ENCODE peak calls at places on chromosomes 7 and 10, in four cellular contexts. One of them, this sample, is unnamed.

GRCh38 chr7:56175784-56176183 is 59.6 kb upstream of the NUPR2 start:
- DNase-seq in mucosa of descending colon: no peak
- DNase-seq in A549: no peak
- DNase-seq in PC-9: no peak
- DNase-seq in this sample: no peak

GRCh38 chr7:152402384-152403250 is 33.2 kb downstream of the KMT2C start:
- DNase-seq in mucosa of descending colon: no peak
- DNase-seq in A549: no peak
- DNase-seq in PC-9: peak
- DNase-seq in this sample: no peak

GRCh38 chr10:89588671-89589070 is 53.3 kb upstream of the SLC16A12 start:
- DNase-seq in mucosa of descending colon: no peak
- DNase-seq in A549: no peak
- DNase-seq in PC-9: no peak
- DNase-seq in this sample: no peak

GRCh38 chr10:45420453-45421192 is 46.6 kb downstream of the ALOX5 start:
- DNase-seq in mucosa of descending colon: peak
- DNase-seq in A549: no peak
- DNase-seq in PC-9: peak
- DNase-seq in this sample: peak

GRCh38 chr7:117259626-117260025 is 63.2 kb downstream of the WNT2 start:
- DNase-seq in mucosa of descending colon: no peak
- DNase-seq in A549: no peak
- DNase-seq in PC-9: no peak
- DNase-seq in this sample: peak

GRCh38 chr10:45594276-45595157 is 78.1 kb downstream of the ZFAND4 start:
- DNase-seq in mucosa of descending colon: peak
- DNase-seq in A549: peak
- DNase-seq in PC-9: peak
- DNase-seq in this sample: peak

GRCh38 chr7:21618706-21619105 is 75.9 kb downstream of the DNAH11 start:
- DNase-seq in mucosa of descending colon: no peak
- DNase-seq in A549: no peak
- DNase-seq in PC-9: no peak
- DNase-seq in this sample: no peak

GRCh38 chr7:1247527-1248041 is 14.9 kb downstream of the UNCX start:
- DNase-seq in mucosa of descending colon: no peak
- DNase-seq in A549: no peak
- DNase-seq in PC-9: no peak
- DNase-seq in this sample: no peak

GRCh38 chr7:150937848-150938561 is 40.1 kb downstream of the KCNH2 start:
- DNase-seq in mucosa of descending colon: no peak
- DNase-seq in A549: no peak
- DNase-seq in PC-9: no peak
- DNase-seq in this sample: peak

GRCh38 chr10:86795353-86795752 is 38.9 kb downstream of the BMPR1A start:
- DNase-seq in mucosa of descending colon: no peak
- DNase-seq in A549: peak
- DNase-seq in PC-9: peak
- DNase-seq in this sample: peak

GRCh38 chr7:85186521-85187241 is at the start of gene SEMA3D:
- DNase-seq in mucosa of descending colon: peak
- DNase-seq in A549: peak
- DNase-seq in PC-9: peak
- DNase-seq in this sample: peak

GRCh38 chr10:131775444-131775832 is 125.4 kb upstream of the PPP2R2D start:
- DNase-seq in mucosa of descending colon: no peak
- DNase-seq in A549: no peak
- DNase-seq in PC-9: no peak
- DNase-seq in this sample: no peak

GRCh38 chr10:35546824-35547225 is 58.3 kb upstream of the GJD4 start:
- DNase-seq in mucosa of descending colon: no peak
- DNase-seq in A549: peak
- DNase-seq in PC-9: peak
- DNase-seq in this sample: no peak

GRCh38 chr7:16984346-16984745 is 102.6 kb upstream of the AGR3 start:
- DNase-seq in mucosa of descending colon: no peak
- DNase-seq in A549: no peak
- DNase-seq in PC-9: no peak
- DNase-seq in this sample: no peak

GRCh38 chr7:99459087-99459486 is 6.9 kb downstream of the ATP5MF start:
- DNase-seq in mucosa of descending colon: no peak
- DNase-seq in A549: peak
- DNase-seq in PC-9: no peak
- DNase-seq in this sample: no peak

GRCh38 chr10:1050555-1050954 is 1.6 kb upstream of the IDI1 start:
- DNase-seq in mucosa of descending colon: peak
- DNase-seq in A549: peak
- DNase-seq in PC-9: peak
- DNase-seq in this sample: no peak
- TF ChIP-seq CTCF in mucosa of descending colon: no peak
- TF ChIP-seq CTCF in A549: no peak
- TF ChIP-seq CTCF in PC-9: no peak
- TF ChIP-seq CTCF in this sample: no peak

DNA sequence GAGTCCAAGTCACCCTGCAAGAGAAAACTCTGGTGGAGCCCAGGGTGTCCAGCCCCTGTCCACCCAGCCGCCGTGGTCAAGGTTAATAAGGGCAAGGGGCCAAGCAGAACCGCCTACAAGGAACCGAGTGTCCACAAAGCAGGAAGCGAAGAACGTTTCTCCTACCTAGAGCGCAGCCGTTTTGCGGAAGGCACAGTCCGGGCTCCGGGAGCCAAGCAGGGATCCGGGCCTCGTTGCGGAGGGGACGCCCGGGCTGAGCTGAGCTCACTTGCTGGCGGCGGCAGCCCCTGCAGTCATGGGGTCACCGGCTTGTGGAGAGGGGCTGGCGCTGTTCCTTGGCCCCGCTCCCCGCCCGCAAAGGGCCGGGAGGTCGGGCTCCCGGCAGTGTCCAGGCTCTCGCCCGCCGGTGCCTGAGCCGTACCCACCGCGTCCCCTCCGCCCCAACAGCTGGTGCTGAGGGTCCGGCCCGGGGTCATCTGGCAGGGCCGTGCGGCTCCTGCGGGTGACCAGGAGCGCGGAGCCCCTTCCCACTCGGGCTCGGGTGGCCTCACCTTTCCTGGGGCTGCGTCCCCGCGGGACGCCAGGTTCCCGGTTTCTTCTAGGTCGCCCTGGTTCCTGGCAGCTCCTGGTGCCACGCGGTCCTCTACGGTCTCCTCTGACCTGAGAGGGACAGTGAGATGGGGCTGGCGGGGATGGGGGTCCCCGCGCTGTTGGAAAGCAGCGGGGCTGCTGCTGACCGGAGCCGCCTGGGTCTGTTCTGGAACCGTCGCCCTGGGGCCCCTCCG is 14.0 kb upstream of the ZNF273 start:
- DNase-seq in mucosa of descending colon: peak
- DNase-seq in A549: no peak
- DNase-seq in PC-9: no peak
- DNase-seq in this sample: no peak
- H3K4me3 ChIP-seq in mucosa of descending colon: no peak
- H3K4me3 ChIP-seq in A549: peak
- H3K4me3 ChIP-seq in PC-9: no peak
- H3K4me3 ChIP-seq in this sample: peak

DNA sequence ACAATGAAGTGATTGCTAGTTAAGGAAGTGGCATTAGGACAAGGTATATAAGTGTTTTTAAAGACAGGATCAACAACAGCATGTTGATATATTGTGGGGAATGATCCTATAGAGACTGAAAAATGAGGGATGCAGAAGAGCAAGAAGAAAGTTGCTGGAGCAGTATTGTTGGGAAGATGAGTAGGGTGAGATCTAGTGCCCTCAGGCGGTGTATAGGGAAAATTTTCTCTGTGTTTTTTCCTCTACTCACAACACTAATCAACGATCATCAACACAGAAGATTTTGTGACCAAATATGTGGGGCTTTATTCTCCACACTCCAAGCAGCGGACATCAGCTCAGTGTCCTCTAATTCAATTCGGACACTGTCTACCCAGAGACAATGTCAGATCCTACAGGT is 9.6 kb upstream of the PTTG1IP2 start:
- DNase-seq in mucosa of descending colon: no peak
- DNase-seq in A549: peak
- DNase-seq in PC-9: no peak
- DNase-seq in this sample: no peak
- TF ChIP-seq CTCF in mucosa of descending colon: no peak
- TF ChIP-seq CTCF in A549: no peak
- TF ChIP-seq CTCF in PC-9: no peak
- TF ChIP-seq CTCF in this sample: no peak

DNA sequence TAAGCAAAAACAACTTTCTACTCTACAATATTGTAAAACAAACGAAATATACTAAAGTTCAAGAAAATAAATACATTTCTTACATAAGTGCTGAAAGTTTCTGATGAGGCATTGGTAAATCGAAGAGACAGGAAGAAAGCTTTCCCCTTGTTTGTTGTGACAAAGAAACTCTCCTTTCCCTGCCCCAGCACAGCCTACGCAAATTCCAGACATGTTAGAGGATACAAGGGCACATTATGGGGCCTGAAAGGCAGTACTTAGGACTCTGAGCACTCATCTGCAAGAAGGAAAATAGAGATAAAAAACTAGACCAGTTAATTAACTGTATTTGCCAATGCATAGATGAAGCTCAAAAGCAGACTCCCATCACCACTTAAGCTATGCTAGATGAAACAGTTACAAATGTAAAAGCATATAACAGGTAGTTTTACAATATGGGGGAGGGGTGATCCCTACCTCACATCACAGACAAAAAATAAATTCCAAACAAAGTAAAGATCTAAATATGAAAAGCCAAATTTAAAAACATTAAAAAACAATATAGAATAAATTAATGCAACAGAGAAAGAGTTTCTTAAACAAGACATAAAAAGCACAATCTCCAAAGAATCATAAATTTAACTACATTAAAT is 21.8 kb downstream of the ARHGAP19 start:
- DNase-seq in mucosa of descending colon: no peak
- DNase-seq in A549: no peak
- DNase-seq in PC-9: no peak
- DNase-seq in this sample: no peak
- H3K4me3 ChIP-seq in mucosa of descending colon: no peak
- H3K4me3 ChIP-seq in A549: no peak
- H3K4me3 ChIP-seq in PC-9: no peak
- H3K4me3 ChIP-seq in this sample: no peak

DNA sequence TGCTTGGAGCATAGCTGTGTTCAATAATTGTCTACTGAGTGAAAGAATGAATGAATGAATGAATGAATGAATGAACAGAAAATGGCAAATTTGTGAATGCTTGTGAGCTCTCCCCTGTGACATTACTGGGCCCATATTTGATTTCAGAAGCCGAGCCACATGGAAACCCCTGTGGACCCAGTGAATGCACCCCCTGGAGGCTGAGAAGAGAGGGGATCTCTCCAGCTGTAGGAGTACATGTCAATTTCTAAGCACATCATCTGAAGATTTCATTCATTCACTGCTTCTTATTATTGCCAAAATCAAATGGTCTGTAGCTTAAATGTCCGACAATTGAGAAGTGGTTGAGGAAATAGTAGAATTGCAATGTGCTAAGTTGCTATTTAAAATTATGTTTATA is 58.3 kb upstream of the DOCK1 start:
- DNase-seq in mucosa of descending colon: no peak
- DNase-seq in A549: no peak
- DNase-seq in PC-9: no peak
- DNase-seq in this sample: no peak
- TF ChIP-seq CTCF in mucosa of descending colon: no peak
- TF ChIP-seq CTCF in A549: no peak
- TF ChIP-seq CTCF in PC-9: no peak
- TF ChIP-seq CTCF in this sample: no peak

GRCh38 chr7:128097211-128097731 is 66.0 kb upstream of the LRRC4 start:
- DNase-seq in mucosa of descending colon: no peak
- DNase-seq in A549: no peak
- DNase-seq in PC-9: peak
- DNase-seq in this sample: no peak
- H3K4me3 ChIP-seq in mucosa of descending colon: no peak
- H3K4me3 ChIP-seq in A549: no peak
- H3K4me3 ChIP-seq in PC-9: no peak
- H3K4me3 ChIP-seq in this sample: no peak

DNA sequence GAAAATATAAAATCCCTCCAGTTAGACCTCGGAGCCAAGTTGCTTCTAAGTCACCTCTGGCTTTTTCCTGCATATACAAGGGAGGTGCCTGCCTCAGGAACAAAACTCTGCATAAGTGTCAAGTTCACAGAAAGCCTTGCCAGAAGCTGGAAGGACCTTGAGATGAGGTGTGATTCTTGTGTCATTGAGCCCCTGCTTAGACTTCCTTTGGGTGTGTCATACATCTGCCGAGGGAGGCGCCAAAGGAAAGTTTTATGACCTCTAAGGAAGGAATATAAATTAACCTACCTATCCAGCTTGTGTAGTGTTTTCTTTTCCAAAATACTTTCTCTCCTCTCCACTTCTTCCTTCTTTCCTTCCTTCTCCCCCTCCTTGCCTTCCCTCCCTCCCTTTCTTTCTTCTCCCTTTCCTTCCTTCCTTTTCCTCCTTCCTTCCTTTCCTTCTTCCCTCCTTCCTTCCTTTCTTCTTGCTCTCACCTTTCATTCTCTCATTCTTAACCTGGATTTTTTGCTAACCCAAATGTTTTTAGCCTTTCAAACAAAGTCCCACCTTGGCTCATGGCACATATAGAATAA is 75.1 kb downstream of the TRIL start:
- DNase-seq in mucosa of descending colon: peak
- DNase-seq in A549: no peak
- DNase-seq in PC-9: no peak
- DNase-seq in this sample: no peak
- TF ChIP-seq CTCF in mucosa of descending colon: no peak
- TF ChIP-seq CTCF in A549: no peak
- TF ChIP-seq CTCF in PC-9: no peak
- TF ChIP-seq CTCF in this sample: no peak

GRCh38 chr10:95395947-95396449 is 105.2 kb upstream of the PDLIM1 start:
- DNase-seq in mucosa of descending colon: no peak
- DNase-seq in A549: no peak
- DNase-seq in PC-9: no peak
- DNase-seq in this sample: no peak

GRCh38 chr10:95400789-95401188 is 110.0 kb upstream of the PDLIM1 start:
- DNase-seq in mucosa of descending colon: no peak
- DNase-seq in A549: no peak
- DNase-seq in PC-9: no peak
- DNase-seq in this sample: no peak

GRCh38 chr10:95397747-95398146 is 106.9 kb upstream of the PDLIM1 start:
- DNase-seq in mucosa of descending colon: no peak
- DNase-seq in A549: no peak
- DNase-seq in PC-9: no peak
- DNase-seq in this sample: no peak

GRCh38 chr10:95401704-95402469 is 111.1 kb upstream of the PDLIM1 start:
- DNase-seq in mucosa of descending colon: no peak
- DNase-seq in A549: no peak
- DNase-seq in PC-9: peak
- DNase-seq in this sample: no peak

DNA sequence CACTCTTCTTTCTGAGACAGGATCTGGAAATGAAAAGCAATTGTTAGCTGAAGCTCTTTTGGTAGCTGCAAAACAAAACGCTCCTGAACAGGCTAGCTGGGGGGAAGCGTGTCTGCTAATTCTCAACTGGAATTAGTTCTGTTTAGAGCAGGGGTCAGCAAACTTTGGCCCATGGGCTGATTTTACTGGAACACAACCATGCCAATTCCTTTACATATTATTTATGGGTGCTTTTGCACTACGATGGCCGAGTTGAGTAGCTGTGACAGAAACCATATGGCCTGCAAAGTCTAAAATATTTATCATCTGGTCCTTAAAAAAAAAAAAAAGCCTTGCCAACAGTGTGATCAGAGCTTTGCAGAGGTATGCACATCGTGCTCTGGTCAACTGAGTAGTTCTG is 108.4 kb upstream of the PDLIM1 start:
- DNase-seq in mucosa of descending colon: no peak
- DNase-seq in A549: no peak
- DNase-seq in PC-9: no peak
- DNase-seq in this sample: no peak
- H3K4me3 ChIP-seq in mucosa of descending colon: no peak
- H3K4me3 ChIP-seq in A549: no peak
- H3K4me3 ChIP-seq in PC-9: no peak
- H3K4me3 ChIP-seq in this sample: no peak

GRCh38 chr7:119594956-119595355 is 678.0 kb upstream of the KCND2 start:
- DNase-seq in mucosa of descending colon: no peak
- DNase-seq in A549: no peak
- DNase-seq in PC-9: no peak
- DNase-seq in this sample: no peak
- TF ChIP-seq CTCF in mucosa of descending colon: no peak
- TF ChIP-seq CTCF in A549: no peak
- TF ChIP-seq CTCF in PC-9: no peak
- TF ChIP-seq CTCF in this sample: no peak